ENCODE peak calls at places on chromosomes 5 and 9, in seven cellular contexts. Q is lung, T is H7, O is left ventricle myocardium inferior, D is fibroblast of lung, V is bronchial epithelial cell, M is heart left ventricle. C is an unnamed sample.

GRCh38 chr9:19650292-19650691 is 138.5 kb downstream of the SLC24A2 start:
- DNase-seq in Q (no peak), T (no peak), O (no peak), D (no peak), V (no peak), M (no peak), C (no peak)

GRCh38 chr5:86679529-86679928 is 61.8 kb downstream of the COX7C start:
- DNase-seq in Q (peak; percentile 34), T (peak; percentile 7), O (no peak), D (peak; percentile 93), V (peak; percentile 63), M (peak; percentile 34), C (no peak)

GRCh38 chr5:154435226-154435625 is 10.6 kb upstream of the SAP30L start:
- DNase-seq in Q (no peak), T (no peak), O (no peak), D (no peak), V (no peak), M (no peak), C (no peak)

GRCh38 chr5:1670342-1670741 is 129.3 kb downstream of the MRPL36 start:
- DNase-seq in Q (no peak), T (no peak), O (no peak), D (peak; percentile 32), V (peak; percentile 72), M (no peak), C (no peak)

GRCh38 chr5:65837139-65837538 is 89.2 kb upstream of the ERBIN start:
- DNase-seq in Q (no peak), T (no peak), O (no peak), D (peak; percentile 92), V (peak; percentile 83), M (no peak), C (no peak)

GRCh38 chr9:114737118-114737517 is 55.1 kb upstream of the TEX48 start:
- DNase-seq in Q (no peak), T (no peak), O (no peak), D (no peak), V (no peak), M (no peak), C (no peak)

GRCh38 chr5:140372971-140373487 is 13.0 kb downstream of the SLC4A9 start:
- DNase-seq in Q (peak; percentile 81), T (peak; percentile 85), O (peak; percentile 73), D (peak; percentile 73), V (peak; percentile 67), M (peak; percentile 77), C (peak; percentile 86)

GRCh38 chr9:134455951-134456739 is 129.9 kb downstream of the RXRA start:
- DNase-seq in Q (peak; percentile 82), T (no peak), O (peak; percentile 87), D (peak; percentile 99), V (peak; percentile 81), M (peak; percentile 91), C (peak; percentile 96)

GRCh38 chr9:71072587-71072986 is 48.8 kb downstream of the TRPM3 start:
- DNase-seq in Q (no peak), T (no peak), O (no peak), D (no peak), V (no peak), M (no peak), C (no peak)

GRCh38 chr5:133938932-133939331 is 29.5 kb downstream of the C5orf15 start:
- DNase-seq in Q (no peak), T (no peak), O (no peak), D (peak; percentile 27), V (no peak), M (no peak), C (no peak)

GRCh38 chr9:87909310-87910041 is 8.3 kb upstream of the SPATA31C1 start:
- DNase-seq in Q (peak; percentile 33), T (peak; percentile 31), O (no peak), D (no peak), V (no peak), M (no peak), C (peak; percentile 39)

GRCh38 chr5:139446956-139447779 is 7.8 kb upstream of the DNAJC18 start:
- DNase-seq in Q (no peak), T (no peak), O (no peak), D (peak; percentile 39), V (peak; percentile 96), M (no peak), C (no peak)

GRCh38 chr5:125756456-125756855 is 666.8 kb upstream of the GRAMD2B start:
- DNase-seq in Q (no peak), T (no peak), O (no peak), D (peak; percentile 7), V (peak; percentile 61), M (no peak), C (no peak)

GRCh38 chr5:177320879-177321278 is 9.2 kb upstream of the MXD3 start:
- DNase-seq in Q (no peak), T (no peak), O (no peak), D (no peak), V (no peak), M (no peak), C (peak; percentile 56)

GRCh38 chr5:89034588-89034987 is 151.6 kb upstream of the MEF2C start:
- DNase-seq in Q (no peak), T (no peak), O (no peak), D (peak; percentile 35), V (peak; percentile 50), M (no peak), C (no peak)

GRCh38 chr9:125797857-125798399 is 50.8 kb downstream of the PBX3 start:
- DNase-seq in Q (no peak), T (no peak), O (no peak), D (no peak), V (no peak), M (no peak), C (no peak)

GRCh38 chr5:76522103-76522942 is 100.9 kb downstream of the F2RL2 start:
- DNase-seq in Q (no peak), T (no peak), O (no peak), D (no peak), V (no peak), M (no peak), C (no peak)

GRCh38 chr5:81014348-81014747 is 54.2 kb downstream of the RASGRF2 start:
- DNase-seq in Q (no peak), T (no peak), O (no peak), D (peak; percentile 34), V (no peak), M (no peak), C (no peak)

GRCh38 chr5:170393235-170393634 is 4.1 kb upstream of the KCNMB1 start:
- DNase-seq in Q (no peak), T (no peak), O (no peak), D (no peak), V (no peak), M (no peak), C (no peak)

GRCh38 chr9:136814725-136815421 is 7.1 kb downstream of the RABL6 start:
- DNase-seq in Q (no peak), T (no peak), O (no peak), D (no peak), V (no peak), M (no peak), C (peak; percentile 28)
- H3K36me3 ChIP-seq in Q (no peaks in the 10 kb centered on the region), T (no peaks in the 10 kb centered on the region), O (peaks cover 27% of the 10 kb centered on the region), D (peaks cover 6% of the 10 kb centered on the region), V (no peaks in the 10 kb centered on the region), M (no peaks in the 10 kb centered on the region), C (peaks cover 8% of the 10 kb centered on the region)

GRCh38 chr5:179605026-179605833 is 18.2 kb downstream of the HNRNPH1 start:
- DNase-seq in Q (no peak), T (no peak), O (no peak), D (no peak), V (peak; percentile 48), M (no peak), C (peak; percentile 51)
- H3K36me3 ChIP-seq in Q (peaks cover 9% of the 10 kb centered on the region), T (peaks cover 24% of the 10 kb centered on the region), O (peaks cover 79% of the 10 kb centered on the region), D (peaks cover 31% of the 10 kb centered on the region), V (peaks cover 20% of the 10 kb centered on the region), M (peaks cover 34% of the 10 kb centered on the region), C (peaks cover 40% of the 10 kb centered on the region)

DNA sequence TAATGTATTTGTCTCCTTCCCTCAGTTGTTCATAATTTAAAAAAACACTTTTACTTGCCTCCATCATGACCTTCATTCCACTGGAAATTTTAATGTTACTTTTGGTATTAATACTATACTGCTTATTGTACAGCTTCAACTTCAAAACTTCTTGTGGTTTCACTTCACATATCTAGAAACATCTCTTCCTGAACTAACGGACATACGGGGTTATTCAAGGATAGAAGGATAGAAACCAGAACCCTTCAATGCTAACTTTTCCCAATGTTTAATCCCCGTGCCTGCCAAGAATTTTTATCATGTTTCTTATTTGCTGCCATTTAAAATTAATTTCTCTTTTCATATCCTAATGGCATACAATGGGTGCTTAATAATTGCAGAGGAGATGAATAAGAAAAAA is 36.3 kb upstream of the SETD9 start:
- DNase-seq in Q (no peak), T (no peak), O (no peak), D (no peak), V (no peak), M (no peak), C (no peak)
- H3K36me3 ChIP-seq in Q (peaks cover 10% of the 10 kb centered on the region), T (no peaks in the 10 kb centered on the region), O (peaks cover 87% of the 10 kb centered on the region), D (no peaks in the 10 kb centered on the region), V (peaks cover 7% of the 10 kb centered on the region), M (no peaks in the 10 kb centered on the region), C (peaks cover 33% of the 10 kb centered on the region)

GRCh38 chr5:168261212-168261575 is 30.3 kb upstream of the WWC1 start:
- DNase-seq in Q (no peak), T (no peak), O (peak; percentile 35), D (no peak), V (no peak), M (no peak), C (no peak)
- H3K36me3 ChIP-seq in Q (peaks cover 4% of the 10 kb centered on the region), T (no peaks in the 10 kb centered on the region), O (peaks cover 31% of the 10 kb centered on the region), D (no peaks in the 10 kb centered on the region), V (peaks cover 14% of the 10 kb centered on the region), M (no peaks in the 10 kb centered on the region), C (no peaks in the 10 kb centered on the region)

GRCh38 chr5:58457040-58457439 is 2.8 kb downstream of the PLK2 start:
- DNase-seq in Q (no peak), T (no peak), O (no peak), D (no peak), V (no peak), M (no peak), C (no peak)

GRCh38 chr5:58455066-58455465 is 4.8 kb downstream of the PLK2 start:
- DNase-seq in Q (no peak), T (no peak), O (no peak), D (peak; percentile 81), V (no peak), M (no peak), C (no peak)

GRCh38 chr5:58455495-58455894 is 4.4 kb downstream of the PLK2 start:
- DNase-seq in Q (no peak), T (no peak), O (no peak), D (no peak), V (no peak), M (no peak), C (no peak)

GRCh38 chr5:58456486-58456885 is 3.4 kb downstream of the PLK2 start:
- DNase-seq in Q (no peak), T (no peak), O (no peak), D (no peak), V (no peak), M (no peak), C (no peak)

DNA sequence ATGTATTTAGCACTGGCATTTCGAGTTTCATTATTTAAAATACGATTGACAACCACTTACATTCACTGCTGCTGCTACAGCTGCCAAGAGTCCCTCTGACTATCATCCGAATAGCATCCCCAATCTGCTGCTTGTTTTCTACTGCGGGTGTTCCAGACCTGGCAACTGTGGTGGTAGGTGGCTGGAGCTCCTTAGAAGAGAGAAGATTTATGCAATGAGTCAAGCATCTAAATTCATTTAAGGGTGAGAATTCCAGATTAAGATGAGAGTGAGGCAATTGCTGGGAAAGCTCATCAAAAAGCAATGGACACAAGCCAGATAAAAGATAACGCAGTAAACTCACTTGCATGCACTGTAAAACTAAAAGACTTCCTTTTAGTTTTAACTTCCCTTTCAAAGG is 3.9 kb downstream of the PLK2 start:
- DNase-seq in Q (no peak), T (no peak), O (no peak), D (peak; percentile 75), V (no peak), M (no peak), C (no peak)
- H3K36me3 ChIP-seq in Q (peaks cover 9% of the 10 kb centered on the region), T (peaks cover 20% of the 10 kb centered on the region), O (peaks cover 60% of the 10 kb centered on the region), D (peaks cover 13% of the 10 kb centered on the region), V (peaks cover 20% of the 10 kb centered on the region), M (peaks cover 20% of the 10 kb centered on the region), C (peaks cover 21% of the 10 kb centered on the region)

GRCh38 chr5:79653843-79654242 is 35.8 kb upstream of the CMYA5 start:
- DNase-seq in Q (no peak), T (no peak), O (no peak), D (no peak), V (no peak), M (no peak), C (no peak)
- H3K36me3 ChIP-seq in Q (no peaks in the 10 kb centered on the region), T (no peaks in the 10 kb centered on the region), O (peaks cover 47% of the 10 kb centered on the region), D (peaks cover 3% of the 10 kb centered on the region), V (no peaks in the 10 kb centered on the region), M (peaks cover 4% of the 10 kb centered on the region), C (no peaks in the 10 kb centered on the region)